ENCODE peak calls at places on chromosomes 4 and X, in four cellular contexts. B is sigmoid colon, J is spleen, C is heart right ventricle. N is an unnamed sample.

GRCh38 chrX:85561216-85561615 is 181.8 kb upstream of the POF1B start:
- DNase-seq in B (no peak), J (no peak), C (no peak), N (no peak)

GRCh38 chr4:70895405-70895804 is 6.8 kb upstream of the MOB1B start:
- DNase-seq in B (no peak), C (peak), J (no peak), N (no peak)

GRCh38 chr4:125582302-125582701 is 267.5 kb downstream of the FAT4 start:
- DNase-seq in J (no peak), B (no peak), C (no peak), N (no peak)

GRCh38 chr4:6480532-6481088 is 8.2 kb upstream of the PPP2R2C start:
- DNase-seq in J (no peak), C (no peak), B (no peak), N (no peak)

GRCh38 chr4:5821665-5822358 is 71.1 kb downstream of the CRMP1 start:
- DNase-seq in B (no peak), C (no peak), J (peak), N (no peak)

GRCh38 chr4:179750374-179750773 is 2308.1 kb upstream of the AGA start:
- DNase-seq in J (no peak), C (no peak), B (no peak), N (no peak)

GRCh38 chrX:2584659-2585470 is 84.1 kb upstream of the DHRSX start:
- DNase-seq in C (no peak), J (no peak), B (no peak), N (no peak)

GRCh38 chr4:41882622-41883347 is 52.4 kb upstream of the TMEM33 start:
- DNase-seq in J (peak), C (peak), B (no peak), N (peak)

GRCh38 chr4:155487231-155487630 is 110.5 kb upstream of the MAP9 start:
- DNase-seq in B (no peak), C (no peak), J (no peak), N (no peak)

GRCh38 chrX:133937022-133937421 is 48.4 kb downstream of the GPC3 start:
- DNase-seq in C (no peak), J (no peak), B (no peak), N (no peak)

GRCh38 chrX:135437867-135438733 is 16.4 kb downstream of the SMIM10L2A start:
- DNase-seq in C (no peak), B (no peak), J (peak), N (no peak)

DNA sequence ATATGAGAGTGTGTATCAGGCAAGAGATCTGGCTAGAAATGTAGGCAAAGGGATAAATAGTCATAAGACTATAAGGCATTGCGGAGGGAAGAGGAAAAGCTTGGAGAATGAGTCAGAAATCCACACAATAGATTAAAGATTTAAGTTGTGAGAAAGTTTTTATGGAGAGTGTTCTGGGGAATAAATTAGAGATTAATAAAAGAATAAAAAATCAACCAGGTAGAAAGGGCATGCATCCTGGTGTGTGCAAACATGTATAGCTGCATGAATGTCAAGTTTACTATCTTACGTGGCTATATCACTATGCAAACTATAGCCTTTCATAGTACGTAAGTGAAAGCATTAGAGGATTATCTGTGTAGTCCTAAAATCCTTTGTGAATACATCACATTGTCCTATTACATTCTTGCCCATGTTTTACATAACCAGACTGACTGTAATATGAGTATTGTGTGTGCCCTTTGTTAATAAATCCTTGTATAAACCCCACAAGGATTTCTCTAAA is 36.9 kb downstream of the SNCA start:
- DNase-seq in J (no peak), B (no peak), C (no peak), N (no peak)
- H3K4me3 ChIP-seq in J (no peak), B (no peak), C (no peak), N (no peak)

GRCh38 chrX:146278381-146278780 is 460.8 kb downstream of the SLITRK2 start:
- DNase-seq in J (no peak), C (no peak), B (no peak), N (peak)
- H3K4me3 ChIP-seq in J (no peak), C (no peak), B (no peak), N (no peak)

GRCh38 chr4:47837582-47838294 is at the start of gene CORIN:
- DNase-seq in J (no peak), C (no peak), B (no peak), N (no peak)
- H3K4me3 ChIP-seq in J (peak), C (peak), B (peak), N (peak)

GRCh38 chrX:48695524-48695875 is 1.0 kb upstream of the SUV39H1 start:
- DNase-seq in C (no peak), J (peak), B (no peak), N (peak)
- H3K4me3 ChIP-seq in C (no peak), J (no peak), B (no peak), N (peak)